ENCODE peak calls at places on chromosomes 2 and 18, in five cellular contexts. X is esophagus squamous epithelium, Q is A549, U is spleen, C is breast epithelium. H is an unnamed sample.
A peak's percentile ranks its signal among the peaks of the same experiment; 100 is the strongest.

GRCh38 chr2:164771897-164772296 is 69.7 kb downstream of the COBLL1 start:
- DNase-seq in X (no peak), Q (no peak), U (no peak), C (no peak), H (no peak)

GRCh38 chr2:77512521-77512920 is 9.7 kb downstream of the LRRTM4 start:
- DNase-seq in X (no peak), Q (no peak), U (no peak), C (no peak), H (no peak)

GRCh38 chr18:21100141-21100540 is 11.5 kb downstream of the ROCK1 start:
- DNase-seq in X (no peak), Q (no peak), U (no peak), C (no peak), H (no peak)

GRCh38 chr18:183769-184168 is 25.4 kb downstream of the USP14 start:
- DNase-seq in X (no peak), Q (no peak), U (no peak), C (no peak), H (no peak)

GRCh38 chr18:75125359-75126331 is 83.3 kb downstream of the PTGR3 start:
- DNase-seq in X (no peak), Q (no peak), U (peak; percentile 75), C (peak; percentile 16), H (no peak)

GRCh38 chr2:74772071-74772470 is 61.9 kb upstream of the HK2 start:
- DNase-seq in X (no peak), Q (no peak), U (no peak), C (no peak), H (no peak)

GRCh38 chr2:219294356-219295351 is 14.5 kb downstream of the PTPRN start:
- DNase-seq in X (peak; percentile 52), Q (peak; percentile 87), U (peak; percentile 99), C (peak; percentile 82), H (peak; percentile 83)

GRCh38 chr2:119827866-119828507 is 68.3 kb downstream of the PTPN4 start:
- DNase-seq in X (no peak), Q (no peak), U (no peak), C (no peak), H (no peak)

GRCh38 chr2:54589340-54590215 is 133.5 kb downstream of the SPTBN1 start:
- DNase-seq in X (no peak), Q (no peak), U (no peak), C (no peak), H (no peak)

GRCh38 chr2:148927010-148927409 is 52.0 kb downstream of the KIF5C start:
- DNase-seq in X (peak; percentile 4), Q (no peak), U (peak; percentile 81), C (no peak), H (no peak)

GRCh38 chr2:181203916-181204315 is 223.5 kb downstream of the UBE2E3 start:
- DNase-seq in X (no peak), Q (no peak), U (no peak), C (no peak), H (no peak)

GRCh38 chr2:222174450-222174849 is 124.3 kb downstream of the PAX3 start:
- DNase-seq in X (no peak), Q (no peak), U (no peak), C (no peak), H (no peak)

GRCh38 chr18:56522826-56523225 is 115.6 kb downstream of the TXNL1 start:
- DNase-seq in X (no peak), Q (no peak), U (no peak), C (no peak), H (no peak)

GRCh38 chr2:228401065-228401912 is 219.8 kb upstream of the SPHKAP start:
- DNase-seq in X (no peak), Q (no peak), U (peak; percentile 51), C (no peak), H (no peak)

GRCh38 chr2:120729410-120730052 is 6.1 kb upstream of the GLI2 start:
- DNase-seq in X (no peak), Q (peak; percentile 66), U (peak; percentile 6), C (no peak), H (no peak)

GRCh38 chr2:121897335-121897970 is 142.0 kb downstream of the TSN start:
- DNase-seq in X (no peak), Q (peak; percentile 44), U (no peak), C (no peak), H (no peak)

GRCh38 chr2:238596571-238597551 is 170.1 kb downstream of the ASB1 start:
- DNase-seq in X (no peak), Q (peak; percentile 89), U (no peak), C (peak; percentile 87), H (peak; percentile 41)

GRCh38 chr18:61388010-61388409 is 54.8 kb downstream of the CDH20 start:
- DNase-seq in X (no peak), Q (no peak), U (no peak), C (no peak), H (no peak)

GRCh38 chr2:189580267-189580661 is 322 bp downstream of the SLC40A1 start:
- DNase-seq in X (no peak), Q (peak; percentile 17), U (peak; percentile 85), C (no peak), H (peak; percentile 53)

GRCh38 chr2:177239934-177240600 is 24.5 kb downstream of the NFE2L2 start:
- DNase-seq in X (peak; percentile 27), Q (no peak), U (no peak), C (no peak), H (no peak)

GRCh38 chr2:61439241-61440002 is 31.5 kb downstream of the USP34 start:
- DNase-seq in X (no peak), Q (no peak), U (no peak), C (no peak), H (peak; percentile 64)

GRCh38 chr2:55157474-55157884 is 74.6 kb downstream of the CLHC1 start:
- DNase-seq in X (no peak), Q (no peak), U (no peak), C (no peak), H (no peak)

GRCh38 chr2:180728928-180729559 is 251.4 kb upstream of the UBE2E3 start:
- DNase-seq in X (no peak), Q (peak; percentile 17), U (no peak), C (no peak), H (no peak)

GRCh38 chr18:22470511-22471181 is 52.9 kb upstream of the CTAGE1 start:
- DNase-seq in X (no peak), Q (no peak), U (no peak), C (no peak), H (no peak)

GRCh38 chr2:150832686-150833085 is 345.2 kb upstream of the RND3 start:
- DNase-seq in X (no peak), Q (no peak), U (no peak), C (no peak), H (no peak)

GRCh38 chr2:64831134-64831976 is 157.8 kb upstream of the SLC1A4 start:
- DNase-seq in X (peak; percentile 35), Q (peak; percentile 98), U (peak; percentile 92), C (peak; percentile 39), H (peak; percentile 81)

GRCh38 chr2:46336560-46336959 is 39.4 kb downstream of the EPAS1 start:
- DNase-seq in X (no peak), Q (no peak), U (no peak), C (no peak), H (no peak)

GRCh38 chr2:33134086-33134763 is 187.5 kb downstream of the LTBP1 start:
- DNase-seq in X (no peak), Q (peak; percentile 32), U (no peak), C (peak; percentile 46), H (peak; percentile 69)

GRCh38 chr2:110211938-110212858 is at the start of gene MTLN:
- DNase-seq in X (no peak), Q (peak; percentile 64), U (peak; percentile 92), C (peak; percentile 57), H (peak; percentile 60)
- TF ChIP-seq POLR2A in X (peak; percentile 66), Q (peak; percentile 92), U (peak; percentile 66), C (no peak), H (peak; percentile 62)

DNA sequence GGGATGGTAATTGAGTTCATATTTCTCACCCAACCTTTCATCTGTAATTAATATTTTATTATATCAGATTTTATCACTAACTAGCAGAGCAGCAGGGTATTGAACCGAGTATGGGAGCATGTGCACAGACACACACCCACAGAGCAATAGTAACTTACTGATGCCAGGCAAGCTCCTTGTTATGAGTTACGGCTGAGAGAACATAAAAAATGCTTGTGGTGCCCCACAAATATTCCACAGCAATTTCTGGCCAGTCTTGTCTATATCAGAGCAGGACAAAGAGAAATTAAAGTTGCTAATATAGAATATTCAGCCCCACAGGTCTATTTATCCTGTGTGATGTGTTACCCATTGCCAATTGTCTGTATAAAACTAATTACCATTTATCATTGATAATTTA is 501.8 kb upstream of the RAB12 start:
- DNase-seq in X (no peak), Q (no peak), U (no peak), C (no peak), H (no peak)
- H3K27ac ChIP-seq in X (no peak overlapping the region), Q (no peak overlapping the region), U (no peak overlapping the region), C (no peak overlapping the region), H (no peak overlapping the region)

DNA sequence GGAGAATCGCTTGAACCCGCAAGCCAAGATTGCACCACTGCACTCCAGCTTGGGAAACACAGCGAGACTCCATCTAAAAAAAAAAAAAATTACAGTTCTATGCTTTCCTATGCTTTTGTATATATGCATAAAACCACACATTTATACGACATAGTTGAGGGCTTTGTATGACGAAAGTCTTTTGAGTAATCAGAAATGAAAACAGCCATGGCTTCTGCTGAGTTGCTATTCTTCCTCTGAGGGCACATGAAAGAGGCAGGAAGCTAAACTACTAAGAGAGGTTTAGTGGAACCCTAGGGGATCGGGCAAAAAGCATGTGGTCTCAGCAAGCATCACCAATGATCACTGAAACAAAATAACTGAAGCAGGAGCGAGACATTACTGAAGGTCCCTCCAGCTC is 99.5 kb downstream of the ZAP70 start:
- DNase-seq in X (no peak), Q (no peak), U (no peak), C (no peak), H (no peak)
- H3K4me3 ChIP-seq in X (no peak overlapping the region), Q (no peak overlapping the region), U (no peak overlapping the region), C (no peak overlapping the region), H (no peak overlapping the region)

GRCh38 chr2:201259216-201259615 is 1.1 kb upstream of the CASP8 start:
- DNase-seq in X (no peak), Q (no peak), U (no peak), C (no peak), H (no peak)

GRCh38 chr2:201258666-201258999 is 1.7 kb upstream of the CASP8 start:
- DNase-seq in X (peak; percentile 7), Q (peak; percentile 43), U (no peak), C (no peak), H (no peak)

GRCh38 chr2:201257381-201257940 is 2.9 kb upstream of the CASP8 start:
- DNase-seq in X (peak; percentile 16), Q (peak; percentile 40), U (peak; percentile 89), C (no peak), H (peak; percentile 32)

GRCh38 chr2:201256001-201256544 is 4.3 kb upstream of the CASP8 start:
- DNase-seq in X (no peak), Q (no peak), U (no peak), C (no peak), H (no peak)

DNA sequence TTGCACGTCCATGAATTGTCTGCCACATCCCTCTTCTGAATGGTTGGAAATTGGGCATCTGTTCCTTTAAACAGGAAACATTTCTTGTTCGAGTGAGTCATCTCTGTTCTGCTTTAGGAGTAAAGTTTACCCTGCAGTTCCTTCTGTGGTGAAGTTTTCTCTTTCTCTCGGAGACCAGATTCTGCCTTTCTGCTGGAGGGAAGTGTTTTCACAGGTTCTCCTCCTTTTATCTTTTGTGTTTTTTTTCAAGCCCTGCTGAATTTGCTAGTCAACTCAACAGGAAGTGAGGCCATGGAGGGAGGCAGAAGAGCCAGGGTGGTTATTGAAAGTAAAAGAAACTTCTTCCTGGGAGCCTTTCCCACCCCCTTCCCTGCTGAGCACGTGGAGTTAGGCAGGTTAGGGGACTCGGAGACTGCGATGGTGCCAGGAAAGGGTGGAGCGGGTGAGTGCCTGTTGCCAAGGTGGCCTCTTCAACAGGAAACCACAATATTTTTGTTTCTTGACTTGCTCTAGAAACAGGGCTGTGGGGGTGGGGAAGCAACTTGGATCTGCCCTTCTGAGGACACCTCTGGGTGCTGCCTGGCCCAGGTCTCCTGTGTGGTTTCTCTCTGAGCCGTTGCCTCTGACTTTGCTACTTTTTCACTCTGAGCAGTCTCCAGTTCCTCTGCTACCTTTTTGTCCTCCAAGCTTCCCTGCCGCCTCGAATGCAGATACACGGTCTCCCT is 2.2 kb upstream of the CASP8 start:
- DNase-seq in X (peak; percentile 68), Q (peak; percentile 55), U (peak; percentile 94), C (peak; percentile 85), H (peak; percentile 60)
- TF ChIP-seq POLR2A in X (peak; percentile 37), Q (no peak), U (no peak), C (no peak), H (no peak)